ENCODE peak calls at places on chromosomes 4 and X, in four cellular contexts. F is astrocyte, I is fibroblast of lung, N is MM.1S. X is an unnamed sample. For H3K9me3, the result is how much of the 10 kb centered on the place peaks cover.

GRCh38 chr4:90718926-90719325 is 591.7 kb downstream of the CCSER1 start:
- DNase-seq in I (no peak), F (no peak), N (no peak), X (no peak)

GRCh38 chrX:253451-254297 is 27.5 kb upstream of the PLCXD1 start:
- DNase-seq in F (no peak), I (no peak), N (no peak), X (no peak)

GRCh38 chr4:38060829-38061431 is 100.7 kb downstream of the PTTG2 start:
- DNase-seq in F (peak), I (peak), N (no peak), X (no peak)

GRCh38 chrX:153687121-153688039 is at the start of gene SLC6A8:
- DNase-seq in N (peak), I (peak), F (peak), X (peak)

GRCh38 chrX:40307871-40308270 is 210.1 kb upstream of the BCOR start:
- DNase-seq in F (no peak), N (no peak), I (no peak), X (no peak)

GRCh38 chr4:92600638-92601037 is 296.9 kb downstream of the GRID2 start:
- DNase-seq in N (no peak), F (no peak), I (no peak), X (no peak)

GRCh38 chr4:57462843-57463242 is 352.7 kb upstream of the IGFBP7 start:
- DNase-seq in I (no peak), N (no peak), F (no peak), X (no peak)

GRCh38 chrX:45126158-45126557 is 74.5 kb downstream of the DIPK2B start:
- DNase-seq in F (no peak), I (no peak), N (no peak), X (no peak)

GRCh38 chrX:39518451-39519212 is 579.1 kb downstream of the BCOR start:
- DNase-seq in N (no peak), I (peak), F (peak), X (no peak)

GRCh38 chr4:173370130-173370476 is 651 bp upstream of the SAP30 start:
- DNase-seq in I (no peak), N (no peak), F (no peak), X (no peak)

GRCh38 chr4:150211016-150211415 is 132.8 kb downstream of the DCLK2 start:
- DNase-seq in N (no peak), I (no peak), F (no peak), X (no peak)

GRCh38 chr4:33543941-33544450 is 2700.3 kb downstream of the ARAP2 start:
- DNase-seq in N (no peak), F (no peak), I (no peak), X (no peak)

GRCh38 chr4:146029147-146029546 is 90.5 kb upstream of the ZNF827 start:
- DNase-seq in I (peak), N (no peak), F (peak), X (peak)

DNA sequence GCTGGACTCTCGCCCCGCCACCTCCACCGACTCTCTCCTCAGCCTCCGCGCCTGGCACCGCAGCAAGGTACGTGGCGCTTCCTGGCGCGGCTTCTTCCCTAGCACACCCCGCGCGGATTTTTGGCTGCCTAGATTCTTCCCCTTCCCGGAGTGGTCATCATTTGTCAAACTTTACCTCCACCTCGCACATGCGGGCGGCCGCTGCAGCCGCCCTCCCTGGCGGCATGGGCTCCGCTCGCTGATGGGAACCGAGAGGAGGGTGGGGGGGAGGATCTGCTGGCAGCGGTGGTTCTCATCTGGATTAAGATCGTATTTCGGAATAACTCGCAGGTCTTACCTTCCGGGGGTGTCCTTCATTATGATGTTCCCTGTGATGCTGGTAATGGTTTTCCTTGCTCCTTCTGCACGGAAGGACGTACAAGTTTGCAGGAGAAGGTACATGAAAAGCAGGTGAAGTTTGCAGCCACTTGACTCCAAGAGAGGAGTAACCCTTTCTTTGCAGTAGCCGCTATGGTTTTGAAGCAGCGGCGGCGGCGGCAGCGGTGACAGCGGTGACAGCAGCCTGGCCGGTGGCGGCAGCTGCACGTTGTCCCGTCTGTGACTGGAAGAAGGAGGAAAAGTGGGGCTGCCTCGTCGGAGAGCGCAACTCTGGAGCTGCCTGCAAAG is 2183.9 kb upstream of the TENM3 start:
- DNase-seq in I (peak), F (peak), N (peak), X (no peak)
- TF ChIP-seq EZH2 in I (no peak), F (peak), N (no peak), X (peak)

DNA sequence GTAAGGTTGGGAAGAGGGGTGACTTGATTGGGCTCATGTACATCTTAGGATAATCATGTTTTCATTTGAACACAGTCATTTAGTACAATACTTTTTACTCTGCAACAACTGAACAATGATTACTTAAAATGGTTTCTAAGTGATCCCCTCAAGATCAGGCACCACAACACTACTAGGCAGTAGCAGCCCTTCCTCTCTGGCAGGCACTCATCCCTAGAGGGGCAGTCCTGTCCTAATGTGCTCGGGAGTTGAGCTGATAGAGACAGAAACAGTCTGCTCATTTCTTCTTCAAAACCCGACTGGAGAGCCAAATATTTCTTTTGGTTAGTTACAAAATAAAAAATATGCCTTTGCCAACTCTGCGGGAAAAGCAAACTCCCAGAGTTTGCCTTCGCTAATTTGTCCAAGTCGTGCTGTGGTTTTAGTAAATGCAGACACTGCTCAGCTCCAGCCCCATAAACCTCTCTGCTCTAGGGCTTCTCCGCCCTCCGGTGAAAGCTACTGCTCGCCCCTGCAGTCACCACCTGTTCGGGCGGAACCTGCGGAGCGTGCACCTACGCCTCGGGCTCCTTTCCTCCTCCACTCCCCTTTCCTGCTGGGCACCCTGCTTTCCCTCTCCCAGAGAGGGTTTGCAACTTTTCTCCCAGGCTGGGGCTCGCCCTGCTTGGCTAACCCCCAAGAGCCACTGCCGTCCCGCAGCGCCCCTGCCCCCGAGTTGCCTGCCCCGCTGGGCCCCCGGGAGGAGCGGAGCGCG is 524 bp upstream of the NPNT start:
- DNase-seq in N (peak), F (peak), I (peak), X (peak)
- H3K9ac ChIP-seq in N (peak), F (no peak), I (no peak), X (no peak)

GRCh38 chrX:129404670-129405008 is 118.7 kb downstream of the SMARCA1 start:
- DNase-seq in I (no peak), F (no peak), N (no peak), X (no peak)
- H3K9me3 ChIP-seq in I (under half), F (under half), N (under half), X (under half)

GRCh38 chr4:89308161-89308500 is 531 bp upstream of the GPRIN3 start:
- DNase-seq in N (peak), F (no peak), I (peak), X (no peak)
- TF ChIP-seq EZH2 in N (no peak), F (no peak), I (no peak), X (no peak)

GRCh38 chr4:114267976-114268375 is 288.5 kb upstream of the ARSJ start:
- DNase-seq in N (no peak), F (no peak), I (no peak), X (no peak)
- H3K9ac ChIP-seq in N (no peak), F (no peak), I (no peak), X (no peak)